ENCODE peak calls at places on chromosomes 4 and X, in five cellular contexts. C, U, D, G and Q are unnamed samples.

GRCh38 chrX:139299309-139299708 is 231.2 kb upstream of the F9 start:
- DNase-seq in G (no peak), C (no peak), D (no peak), U (no peak), Q (no peak)

GRCh38 chr4:158850800-158851644 is 82.2 kb downstream of the FNIP2 start:
- DNase-seq in D (no peak), C (peak; percentile 45), G (peak; percentile 68), U (no peak), Q (no peak)

GRCh38 chrX:138885886-138886285 is 174.4 kb upstream of the FGF13 start:
- DNase-seq in D (no peak), U (no peak), G (peak; percentile 31), C (no peak), Q (no peak)

GRCh38 chrX:20547649-20548051 is 280.9 kb upstream of the RPS6KA3 start:
- DNase-seq in U (no peak), C (no peak), G (peak; percentile 55), D (no peak), Q (peak; percentile 35)

GRCh38 chrX:153339662-153340061 is 5.7 kb downstream of the ZNF275 start:
- DNase-seq in G (no peak), C (no peak), D (no peak), U (no peak), Q (no peak)

GRCh38 chrX:23790147-23790497 is 7.1 kb downstream of the SAT1 start:
- DNase-seq in G (no peak), C (no peak), U (no peak), D (no peak), Q (no peak)

GRCh38 chr4:78862314-78862737 is 76.9 kb downstream of the PAQR3 start:
- DNase-seq in G (no peak), D (no peak), U (no peak), C (no peak), Q (no peak)

GRCh38 chr4:110643096-110643495 is 20.2 kb upstream of the PITX2 start:
- DNase-seq in U (no peak), G (no peak), C (no peak), D (no peak), Q (no peak)

GRCh38 chr4:54548098-54548620 is 109.6 kb upstream of the KIT start:
- DNase-seq in D (no peak), U (no peak), G (no peak), C (no peak), Q (no peak)